ENCODE peak calls at places on chromosomes 16 and 17, in nine cellular contexts. W is stimulated activated naive CD8-positive, alpha-beta T cell treated with anti-CD3 and anti-CD28 coated beads, Interleukin-15, amount 100 ng/mL, for 72 hours; A is T-helper 2 cell; P is effector CD4-positive, alpha-beta T cell; S is iris pigment epithelial cell; T is bronchial epithelial cell; X is NCI-H1092 treated with DMSO at 0.1 percent for 48 hours; N is stimulated activated CD4-positive, alpha-beta T cell treated with anti-CD3 and anti-CD28 coated beads, Interleukin-2, amount 100 ng/mL, for 48 hours; L is gastrocnemius medialis. D is an unnamed sample.

GRCh38 chr17:42421479-42422332 is 1.4 kb downstream of the CAVIN1 start:
- DNase-seq in W (no peak), A (no peak), P (no peak), S (peak), T (peak), X (no peak), N (no peak), L (peak), D (no peak)

GRCh38 chr16:49857423-49858181 is 1.7 kb upstream of the ZNF423 start:
- DNase-seq in W (peak), A (peak), P (no peak), S (peak), T (peak), X (peak), N (peak), L (peak), D (peak)

GRCh38 chr17:21034350-21035235 is 8.2 kb downstream of the USP22 start:
- DNase-seq in W (peak), A (peak), P (no peak), S (peak), T (no peak), X (no peak), N (no peak), L (peak), D (no peak)

GRCh38 chr17:21823130-21823529 is 130.8 kb downstream of the KCNJ18 start:
- DNase-seq in W (no peak), A (no peak), P (no peak), S (no peak), T (no peak), X (no peak), N (no peak), L (no peak), D (no peak)

GRCh38 chr16:29975811-29976511 is 2.3 kb downstream of the TAOK2 start:
- DNase-seq in W (no peak), A (no peak), P (no peak), S (no peak), T (no peak), X (no peak), N (no peak), L (no peak), D (no peak)

GRCh38 chr16:85360323-85361277 is 248.3 kb upstream of the CIBAR2 start:
- DNase-seq in W (no peak), A (peak), P (no peak), S (no peak), T (peak), X (peak), N (no peak), L (peak), D (peak)

GRCh38 chr17:78504156-78504925 is 72.9 kb downstream of the DNAH17 start:
- DNase-seq in W (no peak), A (no peak), P (no peak), S (no peak), T (no peak), X (no peak), N (no peak), L (no peak), D (no peak)

GRCh38 chr16:64061621-64062020 is 1060.2 kb downstream of the CDH11 start:
- DNase-seq in W (no peak), A (no peak), P (no peak), S (no peak), T (no peak), X (no peak), N (no peak), L (no peak), D (no peak)

GRCh38 chr17:58376472-58376921 is 24.5 kb upstream of the SUPT4H1 start:
- DNase-seq in W (no peak), A (no peak), P (no peak), S (no peak), T (no peak), X (no peak), N (no peak), L (no peak), D (no peak)

GRCh38 chr17:8041249-8041928 is 2.5 kb downstream of the ALOX15B start:
- DNase-seq in W (no peak), A (peak), P (no peak), S (peak), T (peak), X (peak), N (peak), L (no peak), D (no peak)

GRCh38 chr17:40458001-40458791 is 14.9 kb downstream of the IGFBP4 start:
- DNase-seq in W (no peak), A (no peak), P (no peak), S (peak), T (no peak), X (no peak), N (no peak), L (no peak), D (peak)

GRCh38 chr17:69579961-69580677 is 165.6 kb downstream of the MAP2K6 start:
- DNase-seq in W (no peak), A (no peak), P (no peak), S (no peak), T (no peak), X (no peak), N (no peak), L (no peak), D (no peak)

GRCh38 chr17:77320046-77320445 is 179.3 kb downstream of the SEC14L1 start:
- DNase-seq in W (no peak), A (no peak), P (no peak), S (peak), T (no peak), X (no peak), N (no peak), L (peak), D (no peak)

GRCh38 chr17:1645207-1646171 is at the start of gene SCARF1:
- DNase-seq in W (no peak), A (no peak), P (no peak), S (no peak), T (no peak), X (no peak), N (no peak), L (peak), D (no peak)

GRCh38 chr17:61635913-61636432 is 45.0 kb upstream of the NACA2 start:
- DNase-seq in W (peak), A (peak), P (peak), S (peak), T (peak), X (peak), N (peak), L (no peak), D (peak)

GRCh38 chr17:6558932-6559752 is 2.8 kb upstream of the PITPNM3 start:
- DNase-seq in W (no peak), A (no peak), P (no peak), S (no peak), T (no peak), X (no peak), N (no peak), L (no peak), D (no peak)

GRCh38 chr17:5526821-5527598 is 40.6 kb downstream of the MIS12 start:
- DNase-seq in W (peak), A (peak), P (no peak), S (peak), T (peak), X (no peak), N (peak), L (peak), D (no peak)

GRCh38 chr16:54503011-54503410 is 216.4 kb upstream of the IRX3 start:
- DNase-seq in W (no peak), A (no peak), P (no peak), S (no peak), T (no peak), X (peak), N (no peak), L (peak), D (peak)

GRCh38 chr17:16878084-16878483 is 93.8 kb downstream of the TNFRSF13B start:
- DNase-seq in W (no peak), A (no peak), P (no peak), S (no peak), T (no peak), X (no peak), N (no peak), L (no peak), D (no peak)

GRCh38 chr16:56340864-56341365 is 84.4 kb downstream of the AMFR start:
- DNase-seq in W (no peak), A (no peak), P (no peak), S (no peak), T (no peak), X (no peak), N (no peak), L (no peak), D (no peak)

GRCh38 chr16:23700509-23700908 is 12.5 kb downstream of the ERN2 start:
- DNase-seq in W (no peak), A (no peak), P (no peak), S (no peak), T (no peak), X (peak), N (no peak), L (no peak), D (peak)

GRCh38 chr17:42118545-42118944 is 2.6 kb downstream of the KAT2A start:
- DNase-seq in W (peak), A (peak), P (no peak), S (peak), T (peak), X (peak), N (peak), L (no peak), D (peak)

GRCh38 chr17:81245024-81245664 is 6.0 kb downstream of the NDUFAF8 start:
- DNase-seq in W (no peak), A (peak), P (no peak), S (no peak), T (no peak), X (no peak), N (no peak), L (no peak), D (no peak)

GRCh38 chr17:40551874-40552768 is 13.2 kb downstream of the CCR7 start:
- DNase-seq in W (no peak), A (no peak), P (no peak), S (peak), T (no peak), X (no peak), N (peak), L (peak), D (no peak)

GRCh38 chr16:7124242-7124641 is 208.4 kb upstream of the RBFOX1 start:
- DNase-seq in W (no peak), A (no peak), P (no peak), S (no peak), T (no peak), X (no peak), N (no peak), L (no peak), D (no peak)

GRCh38 chr17:72997559-72997958 is 94.9 kb downstream of the SLC39A11 start:
- DNase-seq in W (no peak), A (no peak), P (no peak), S (no peak), T (no peak), X (no peak), N (no peak), L (no peak), D (no peak)

GRCh38 chr16:21264226-21265036 is 13.7 kb downstream of the CRYM start:
- DNase-seq in W (no peak), A (no peak), P (no peak), S (peak), T (no peak), X (peak), N (no peak), L (no peak), D (no peak)

GRCh38 chr17:47975815-47976190 is 4.9 kb downstream of the CDK5RAP3 start:
- DNase-seq in W (no peak), A (no peak), P (no peak), S (no peak), T (no peak), X (no peak), N (no peak), L (no peak), D (no peak)

GRCh38 chr16:84794626-84795025 is 25.2 kb upstream of the CRISPLD2 start:
- DNase-seq in W (no peak), A (no peak), P (no peak), S (no peak), T (no peak), X (no peak), N (no peak), L (no peak), D (no peak)

GRCh38 chr17:19410875-19411291 is at the start of gene RNF112:
- DNase-seq in W (no peak), A (no peak), P (no peak), S (no peak), T (no peak), X (peak), N (no peak), L (no peak), D (peak)

GRCh38 chr17:263773-264172 is 82.3 kb upstream of the DOC2B start:
- DNase-seq in W (no peak), A (no peak), P (no peak), S (no peak), T (no peak), X (no peak), N (no peak), L (no peak), D (no peak)

GRCh38 chr16:73873643-73874042 is 423.0 kb upstream of the PSMD7 start:
- DNase-seq in W (no peak), A (no peak), P (no peak), S (no peak), T (no peak), X (no peak), N (no peak), L (no peak), D (no peak)

GRCh38 chr16:46916980-46917379 is 32.8 kb downstream of the GPT2 start:
- DNase-seq in W (no peak), A (no peak), P (no peak), S (no peak), T (no peak), X (no peak), N (no peak), L (no peak), D (no peak)

GRCh38 chr16:64276646-64277045 is 845.2 kb downstream of the CDH11 start:
- DNase-seq in W (no peak), A (no peak), P (no peak), S (no peak), T (no peak), X (no peak), N (no peak), L (no peak), D (no peak)

GRCh38 chr16:48099455-48099854 is 56.3 kb downstream of the ABCC12 start:
- DNase-seq in W (no peak), A (no peak), P (no peak), S (no peak), T (no peak), X (no peak), N (no peak), L (no peak), D (no peak)

D was measured in NCI-H524.